ENCODE peak calls at places on chromosomes 4 and X, in seven cellular contexts. V is lung, P is stomach, M is heart right ventricle, B is uterus, D is left ventricle myocardium inferior, N is psoas muscle. T is an unnamed sample.

GRCh38 chr4:159551268-159551667 is 448.4 kb downstream of the RAPGEF2 start:
- DNase-seq in V (no peak), P (no peak), M (no peak), B (no peak), D (no peak), N (no peak), T (peak; percentile 17)

GRCh38 chrX:84634201-84634782 is 132.0 kb upstream of the HDX start:
- DNase-seq in V (no peak), P (no peak), M (no peak), B (no peak), D (no peak), N (no peak), T (no peak)

GRCh38 chr4:97106161-97106560 is 1037.1 kb downstream of the STPG2 start:
- DNase-seq in V (no peak), P (no peak), M (no peak), B (no peak), D (no peak), N (no peak), T (no peak)

GRCh38 chr4:95867919-95868318 is 28.0 kb downstream of the PDHA2 start:
- DNase-seq in V (no peak), P (no peak), M (no peak), B (no peak), D (no peak), N (no peak), T (peak; percentile 12)

GRCh38 chr4:168840386-168840763 is 169.7 kb downstream of the CBR4 start:
- DNase-seq in V (no peak), P (no peak), M (no peak), B (no peak), D (no peak), N (no peak), T (no peak)

GRCh38 chr4:117447925-117448324 is 362.5 kb upstream of the TRAM1L1 start:
- DNase-seq in V (no peak), P (no peak), M (no peak), B (no peak), D (no peak), N (no peak), T (no peak)

GRCh38 chr4:57137261-57137660 is 27.1 kb upstream of the IGFBP7 start:
- DNase-seq in V (no peak), P (no peak), M (no peak), B (no peak), D (no peak), N (no peak), T (no peak)

GRCh38 chr4:119592708-119593298 is 35.8 kb downstream of the PDE5A start:
- DNase-seq in V (no peak), P (no peak), M (no peak), B (no peak), D (no peak), N (no peak), T (no peak)

GRCh38 chrX:103480526-103480925 is 38.8 kb downstream of the RAB40A start:
- DNase-seq in V (no peak), P (no peak), M (no peak), B (no peak), D (no peak), N (no peak), T (no peak)

GRCh38 chrX:14029425-14030247 is at the start of gene GEMIN8:
- DNase-seq in V (peak; percentile 86), P (peak; percentile 88), M (peak; percentile 86), B (peak; percentile 83), D (peak; percentile 86), N (peak; percentile 89), T (peak; percentile 83)

GRCh38 chr4:138275946-138276621 is 33.9 kb upstream of the SLC7A11 start:
- DNase-seq in V (no peak), P (no peak), M (no peak), B (no peak), D (no peak), N (no peak), T (peak; percentile 79)

GRCh38 chr4:187128226-187128625 is 404.6 kb upstream of the FAT1 start:
- DNase-seq in V (no peak), P (no peak), M (no peak), B (no peak), D (no peak), N (no peak), T (peak; percentile 97)

GRCh38 chrX:4091046-4091760 is 377.8 kb upstream of the PRKX start:
- DNase-seq in V (no peak), P (no peak), M (no peak), B (no peak), D (no peak), N (no peak), T (peak; percentile 38)

GRCh38 chr4:123356914-123357313 is 39.7 kb upstream of the SPRY1 start:
- DNase-seq in V (no peak), P (no peak), M (no peak), B (no peak), D (no peak), N (no peak), T (no peak)
- H3K4me1 ChIP-seq in V (no peaks in the 10 kb centered on the region), P (no peaks in the 10 kb centered on the region), M (peaks cover 5% of the 10 kb centered on the region), B (no peaks in the 10 kb centered on the region), D (peaks cover 54% of the 10 kb centered on the region), N (peaks cover 27% of the 10 kb centered on the region), T (peaks cover 18% of the 10 kb centered on the region)

DNA sequence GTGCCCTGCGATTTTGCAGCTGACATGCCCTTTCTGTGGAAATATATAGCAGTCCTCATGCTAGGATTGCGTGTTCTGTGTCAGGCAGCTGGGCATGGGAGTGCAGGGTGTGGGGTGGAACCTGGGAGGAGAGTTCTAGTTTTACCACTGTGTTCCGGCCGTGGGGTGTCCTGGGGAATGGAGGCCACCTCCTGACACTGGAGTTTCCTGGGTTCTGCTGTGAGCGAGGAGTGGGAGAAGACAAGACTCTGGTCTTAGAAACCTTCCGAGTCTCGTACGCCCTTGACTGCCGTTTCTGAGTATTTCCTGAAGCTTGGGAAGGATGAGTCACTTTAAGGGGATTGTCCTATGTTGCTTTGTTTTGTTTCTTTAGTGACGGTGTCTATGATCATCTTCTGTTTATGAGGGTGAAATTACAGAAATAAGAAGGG is 19.0 kb downstream of the CD99 start:
- DNase-seq in V (no peak), P (no peak), M (no peak), B (no peak), D (no peak), N (no peak), T (peak; percentile 95)
- H3K4me1 ChIP-seq in V (peaks cover 27% of the 10 kb centered on the region), P (peaks cover 50% of the 10 kb centered on the region), M (peaks cover 48% of the 10 kb centered on the region), B (peaks cover 17% of the 10 kb centered on the region), D (peaks cover 73% of the 10 kb centered on the region), N (peaks cover 42% of the 10 kb centered on the region), T (peaks cover 28% of the 10 kb centered on the region)

GRCh38 chrX:40121618-40122017 is 23.9 kb upstream of the BCOR start:
- DNase-seq in V (no peak), P (no peak), M (no peak), B (no peak), D (no peak), N (no peak), T (no peak)

GRCh38 chrX:40122487-40122886 is 24.7 kb upstream of the BCOR start:
- DNase-seq in V (no peak), P (no peak), M (no peak), B (no peak), D (no peak), N (no peak), T (no peak)

GRCh38 chrX:40120838-40121580 is 23.3 kb upstream of the BCOR start:
- DNase-seq in V (no peak), P (no peak), M (no peak), B (no peak), D (no peak), N (no peak), T (no peak)

GRCh38 chrX:40116925-40117324 is 19.2 kb upstream of the BCOR start:
- DNase-seq in V (no peak), P (no peak), M (no peak), B (no peak), D (no peak), N (no peak), T (no peak)

DNA sequence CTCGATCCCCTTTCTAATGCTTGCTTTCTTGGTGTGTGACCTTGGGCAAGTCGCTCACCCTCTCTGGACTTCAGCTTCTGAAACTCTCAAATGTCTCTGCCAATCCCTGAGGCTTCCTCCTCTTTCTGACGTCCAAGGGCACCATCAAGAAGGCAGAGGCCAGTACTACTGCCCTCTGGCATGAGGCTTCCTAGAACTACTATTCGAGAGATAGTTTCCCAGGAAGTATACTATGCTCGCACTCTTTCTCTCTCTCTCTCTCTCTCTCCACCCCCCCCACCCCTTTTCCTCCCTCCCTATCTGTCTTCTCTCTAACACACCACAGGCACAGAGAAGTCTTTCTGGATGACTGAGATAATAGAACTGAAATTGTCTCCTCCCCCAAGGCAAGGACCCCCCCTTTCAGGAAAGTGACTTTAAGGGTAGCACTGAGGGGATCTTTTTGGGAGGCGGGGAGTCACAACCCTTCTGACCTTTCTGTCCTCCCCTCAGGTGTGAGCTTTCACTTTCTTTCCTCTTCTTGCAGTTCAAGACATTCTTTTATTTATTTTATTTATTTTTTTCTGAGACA is 20.0 kb upstream of the BCOR start:
- DNase-seq in V (no peak), P (no peak), M (no peak), B (no peak), D (no peak), N (no peak), T (no peak)
- H3K4me1 ChIP-seq in V (no peaks in the 10 kb centered on the region), P (no peaks in the 10 kb centered on the region), M (no peaks in the 10 kb centered on the region), B (no peaks in the 10 kb centered on the region), D (no peaks in the 10 kb centered on the region), N (no peaks in the 10 kb centered on the region), T (no peaks in the 10 kb centered on the region)

GRCh38 chr4:121696140-121696640 is 590 bp downstream of the ANXA5 start:
- DNase-seq in V (peak; percentile 78), P (peak; percentile 73), M (peak; percentile 86), B (peak; percentile 89), D (peak; percentile 80), N (peak; percentile 78), T (peak; percentile 57)
- H3K4me1 ChIP-seq in V (peaks cover 3% of the 10 kb centered on the region), P (peaks cover 34% of the 10 kb centered on the region), M (peaks cover 43% of the 10 kb centered on the region), B (no peaks in the 10 kb centered on the region), D (peaks cover 64% of the 10 kb centered on the region), N (peaks cover 42% of the 10 kb centered on the region), T (peaks cover 30% of the 10 kb centered on the region)

GRCh38 chr4:153418581-153418980 is 47.6 kb upstream of the TMEM131L start:
- DNase-seq in V (no peak), P (no peak), M (no peak), B (no peak), D (no peak), N (no peak), T (no peak)

GRCh38 chr4:153419673-153420278 is 46.4 kb upstream of the TMEM131L start:
- DNase-seq in V (no peak), P (no peak), M (no peak), B (no peak), D (no peak), N (no peak), T (no peak)

GRCh38 chr4:153418114-153418513 is 48.0 kb upstream of the TMEM131L start:
- DNase-seq in V (no peak), P (no peak), M (no peak), B (no peak), D (no peak), N (no peak), T (no peak)

GRCh38 chr4:153420361-153420760 is 45.8 kb upstream of the TMEM131L start:
- DNase-seq in V (no peak), P (no peak), M (no peak), B (no peak), D (no peak), N (no peak), T (no peak)

GRCh38 chr4:153419029-153419428 is 47.1 kb upstream of the TMEM131L start:
- DNase-seq in V (no peak), P (no peak), M (no peak), B (no peak), D (no peak), N (no peak), T (no peak)
- H3K4me1 ChIP-seq in V (no peaks in the 10 kb centered on the region), P (no peaks in the 10 kb centered on the region), M (no peaks in the 10 kb centered on the region), B (no peaks in the 10 kb centered on the region), D (no peaks in the 10 kb centered on the region), N (no peaks in the 10 kb centered on the region), T (no peaks in the 10 kb centered on the region)

GRCh38 chr4:7244343-7244680 is 52.0 kb downstream of the SORCS2 start:
- DNase-seq in V (no peak), P (no peak), M (no peak), B (no peak), D (no peak), N (no peak), T (no peak)
- H3K4me1 ChIP-seq in V (no peaks in the 10 kb centered on the region), P (no peaks in the 10 kb centered on the region), M (peaks cover 6% of the 10 kb centered on the region), B (no peaks in the 10 kb centered on the region), D (peaks cover 19% of the 10 kb centered on the region), N (peaks cover 8% of the 10 kb centered on the region), T (no peaks in the 10 kb centered on the region)

T was measured in foreskin keratinocyte.